ENCODE peak calls at places on chromosomes 12 and 14, in five cellular contexts. One of them, this sample, is unnamed.

GRCh38 chr12:100860611-100861010 is 66.0 kb downstream of the ANO4 start:
- DNase-seq in stimulated activated CD4-positive, alpha-beta T cell treated with anti-CD3 and anti-CD28 coated beads, Interleukin-15, amount 100 ng/mL, for 1 hour: no peak
- DNase-seq in progenitor cell of endocrine pancreas: no peak
- DNase-seq in cerebellar cortex: no peak
- DNase-seq in ureter: no peak
- DNase-seq in this sample: no peak

GRCh38 chr14:23300687-23301223 is 1.9 kb downstream of the PPP1R3E start:
- DNase-seq in ureter: no peak
- DNase-seq in stimulated activated CD4-positive, alpha-beta T cell treated with anti-CD3 and anti-CD28 coated beads, Interleukin-15, amount 100 ng/mL, for 1 hour: no peak
- DNase-seq in progenitor cell of endocrine pancreas: no peak
- DNase-seq in cerebellar cortex: peak
- DNase-seq in this sample: peak

GRCh38 chr14:65241125-65241752 is 138.9 kb upstream of the MAX start:
- DNase-seq in cerebellar cortex: no peak
- DNase-seq in ureter: no peak
- DNase-seq in stimulated activated CD4-positive, alpha-beta T cell treated with anti-CD3 and anti-CD28 coated beads, Interleukin-15, amount 100 ng/mL, for 1 hour: no peak
- DNase-seq in progenitor cell of endocrine pancreas: no peak
- DNase-seq in this sample: no peak

GRCh38 chr14:25178255-25178654 is 128.3 kb upstream of the STXBP6 start:
- DNase-seq in progenitor cell of endocrine pancreas: no peak
- DNase-seq in stimulated activated CD4-positive, alpha-beta T cell treated with anti-CD3 and anti-CD28 coated beads, Interleukin-15, amount 100 ng/mL, for 1 hour: no peak
- DNase-seq in cerebellar cortex: no peak
- DNase-seq in ureter: no peak
- DNase-seq in this sample: peak

GRCh38 chr14:67241416-67242362 is at the start of gene PALS1:
- DNase-seq in stimulated activated CD4-positive, alpha-beta T cell treated with anti-CD3 and anti-CD28 coated beads, Interleukin-15, amount 100 ng/mL, for 1 hour: no peak
- DNase-seq in cerebellar cortex: peak
- DNase-seq in ureter: no peak
- DNase-seq in progenitor cell of endocrine pancreas: peak
- DNase-seq in this sample: peak

GRCh38 chr14:20632831-20633771 is 8.4 kb downstream of the OR6S1 start:
- DNase-seq in ureter: peak
- DNase-seq in stimulated activated CD4-positive, alpha-beta T cell treated with anti-CD3 and anti-CD28 coated beads, Interleukin-15, amount 100 ng/mL, for 1 hour: no peak
- DNase-seq in cerebellar cortex: peak
- DNase-seq in progenitor cell of endocrine pancreas: peak
- DNase-seq in this sample: peak

GRCh38 chr14:74190910-74191575 is 48.2 kb upstream of the VSX2 start:
- DNase-seq in cerebellar cortex: no peak
- DNase-seq in progenitor cell of endocrine pancreas: no peak
- DNase-seq in stimulated activated CD4-positive, alpha-beta T cell treated with anti-CD3 and anti-CD28 coated beads, Interleukin-15, amount 100 ng/mL, for 1 hour: no peak
- DNase-seq in ureter: no peak
- DNase-seq in this sample: no peak

GRCh38 chr12:49253033-49253623 is 11.8 kb upstream of the TUBA1C start:
- DNase-seq in cerebellar cortex: no peak
- DNase-seq in ureter: no peak
- DNase-seq in progenitor cell of endocrine pancreas: no peak
- DNase-seq in stimulated activated CD4-positive, alpha-beta T cell treated with anti-CD3 and anti-CD28 coated beads, Interleukin-15, amount 100 ng/mL, for 1 hour: no peak
- DNase-seq in this sample: peak

GRCh38 chr12:49649445-49649844 is 26.1 kb downstream of the PRPF40B start:
- DNase-seq in ureter: no peak
- DNase-seq in progenitor cell of endocrine pancreas: no peak
- DNase-seq in stimulated activated CD4-positive, alpha-beta T cell treated with anti-CD3 and anti-CD28 coated beads, Interleukin-15, amount 100 ng/mL, for 1 hour: no peak
- DNase-seq in cerebellar cortex: no peak
- DNase-seq in this sample: no peak

GRCh38 chr12:8960185-8960584 is 10.7 kb upstream of the M6PR start:
- DNase-seq in cerebellar cortex: no peak
- DNase-seq in stimulated activated CD4-positive, alpha-beta T cell treated with anti-CD3 and anti-CD28 coated beads, Interleukin-15, amount 100 ng/mL, for 1 hour: no peak
- DNase-seq in progenitor cell of endocrine pancreas: no peak
- DNase-seq in ureter: no peak
- DNase-seq in this sample: no peak

GRCh38 chr14:96409701-96410100 is 17.8 kb downstream of the AK7 start:
- DNase-seq in stimulated activated CD4-positive, alpha-beta T cell treated with anti-CD3 and anti-CD28 coated beads, Interleukin-15, amount 100 ng/mL, for 1 hour: no peak
- DNase-seq in ureter: no peak
- DNase-seq in cerebellar cortex: no peak
- DNase-seq in progenitor cell of endocrine pancreas: no peak
- DNase-seq in this sample: peak

GRCh38 chr14:103593577-103593976 is 30.8 kb downstream of the COA8 start:
- DNase-seq in progenitor cell of endocrine pancreas: no peak
- DNase-seq in ureter: no peak
- DNase-seq in cerebellar cortex: no peak
- DNase-seq in stimulated activated CD4-positive, alpha-beta T cell treated with anti-CD3 and anti-CD28 coated beads, Interleukin-15, amount 100 ng/mL, for 1 hour: no peak
- DNase-seq in this sample: no peak

GRCh38 chr12:31322651-31323248 is 3.2 kb downstream of the SINHCAF start:
- DNase-seq in cerebellar cortex: peak
- DNase-seq in ureter: no peak
- DNase-seq in stimulated activated CD4-positive, alpha-beta T cell treated with anti-CD3 and anti-CD28 coated beads, Interleukin-15, amount 100 ng/mL, for 1 hour: no peak
- DNase-seq in progenitor cell of endocrine pancreas: no peak
- DNase-seq in this sample: peak

GRCh38 chr12:119665164-119665929 is 2.6 kb upstream of the PRKAB1 start:
- DNase-seq in cerebellar cortex: no peak
- DNase-seq in ureter: no peak
- DNase-seq in stimulated activated CD4-positive, alpha-beta T cell treated with anti-CD3 and anti-CD28 coated beads, Interleukin-15, amount 100 ng/mL, for 1 hour: no peak
- DNase-seq in progenitor cell of endocrine pancreas: no peak
- DNase-seq in this sample: no peak

GRCh38 chr12:113910751-113911272 is 55.3 kb downstream of the RBM19 start:
- DNase-seq in stimulated activated CD4-positive, alpha-beta T cell treated with anti-CD3 and anti-CD28 coated beads, Interleukin-15, amount 100 ng/mL, for 1 hour: no peak
- DNase-seq in cerebellar cortex: no peak
- DNase-seq in progenitor cell of endocrine pancreas: no peak
- DNase-seq in ureter: no peak
- DNase-seq in this sample: no peak

GRCh38 chr14:69797573-69798338 is 715 bp upstream of the SLC10A1 start:
- DNase-seq in stimulated activated CD4-positive, alpha-beta T cell treated with anti-CD3 and anti-CD28 coated beads, Interleukin-15, amount 100 ng/mL, for 1 hour: no peak
- DNase-seq in progenitor cell of endocrine pancreas: no peak
- DNase-seq in cerebellar cortex: no peak
- DNase-seq in ureter: no peak
- DNase-seq in this sample: no peak

GRCh38 chr14:22163051-22163450 is 426.0 kb downstream of the DAD1 start:
- DNase-seq in ureter: no peak
- DNase-seq in stimulated activated CD4-positive, alpha-beta T cell treated with anti-CD3 and anti-CD28 coated beads, Interleukin-15, amount 100 ng/mL, for 1 hour: no peak
- DNase-seq in progenitor cell of endocrine pancreas: no peak
- DNase-seq in cerebellar cortex: no peak
- DNase-seq in this sample: no peak

GRCh38 chr12:124744659-124745467 is 118.8 kb downstream of the SCARB1 start:
- DNase-seq in cerebellar cortex: no peak
- DNase-seq in ureter: no peak
- DNase-seq in progenitor cell of endocrine pancreas: no peak
- DNase-seq in stimulated activated CD4-positive, alpha-beta T cell treated with anti-CD3 and anti-CD28 coated beads, Interleukin-15, amount 100 ng/mL, for 1 hour: no peak
- DNase-seq in this sample: peak

GRCh38 chr12:131375261-131375971 is 335.5 kb upstream of the SFSWAP start:
- DNase-seq in cerebellar cortex: no peak
- DNase-seq in progenitor cell of endocrine pancreas: no peak
- DNase-seq in ureter: no peak
- DNase-seq in stimulated activated CD4-positive, alpha-beta T cell treated with anti-CD3 and anti-CD28 coated beads, Interleukin-15, amount 100 ng/mL, for 1 hour: no peak
- DNase-seq in this sample: no peak

This sample was measured in Daoy.